ENCODE peak calls at places on chromosome 15, in ten cellular contexts. B is sciatic nerve; T is stimulated activated effector memory CD8-positive, alpha-beta T cell treated with anti-CD3 and anti-CD28 coated beads, Interleukin-12 subunit alpha, Interleukin-12 subunit beta, amount 100 ng/mL, for 72 hours; L is A549; R is right cardiac atrium; P is K562; W is heart right ventricle; G is activated CD8-positive, alpha-beta T cell treated with anti-CD3 and anti-CD28 coated beads, Interleukin-2, amount 10 ng/mL, durations not matched to agents 7 days and 5 days; F is left colon; D is esophagus mucosa. K is an unnamed sample.

GRCh38 chr15:66862111-66862815 is 160.2 kb downstream of the SMAD6 start:
- ATAC-seq in F (peak), P (peak), G (peak), T (no peak), W (no peak), D (no peak), B (no peak), R (no peak), L (peak), K (no peak)

GRCh38 chr15:71042356-71042922 is 72.8 kb upstream of the THSD4 start:
- ATAC-seq in W (peak), P (no peak), D (no peak), L (no peak), G (no peak), F (no peak), B (no peak), T (no peak), R (no peak), K (no peak)

GRCh38 chr15:33425149-33425548 is 114.4 kb downstream of the RYR3 start:
- ATAC-seq in B (peak), F (no peak), T (no peak), P (no peak), W (peak), R (peak), D (peak), G (no peak), L (no peak), K (no peak)

GRCh38 chr15:65618575-65619109 is 3.1 kb upstream of the SLC24A1 start:
- ATAC-seq in F (no peak), L (no peak), R (no peak), D (no peak), B (no peak), T (no peak), W (no peak), G (no peak), P (no peak), K (no peak)

GRCh38 chr15:90154861-90155626 is 46.1 kb upstream of the SEMA4B start:
- ATAC-seq in F (peak), W (no peak), D (no peak), L (peak), T (no peak), P (no peak), G (no peak), B (no peak), R (no peak), K (no peak)

GRCh38 chr15:41881925-41882688 is 11.7 kb downstream of the SPTBN5 start:
- ATAC-seq in L (no peak), F (peak), W (peak), B (peak), D (peak), T (peak), G (peak), P (peak), R (peak), K (no peak)

GRCh38 chr15:85763157-85763556 is 31.6 kb downstream of the KLHL25 start:
- ATAC-seq in P (no peak), L (no peak), W (peak), F (no peak), B (no peak), T (no peak), D (no peak), R (peak), G (no peak), K (no peak)

GRCh38 chr15:73794501-73795133 is 41.5 kb upstream of the INSYN1 start:
- ATAC-seq in L (no peak), P (peak), R (no peak), W (no peak), F (no peak), B (no peak), T (no peak), G (no peak), D (peak), K (no peak)

GRCh38 chr15:101091080-101092017 is 160.5 kb downstream of the CHSY1 start:
- ATAC-seq in P (no peak), W (peak), D (peak), F (no peak), R (peak), L (no peak), T (no peak), G (no peak), B (peak), K (no peak)

GRCh38 chr15:90205886-90206285 is 4.8 kb downstream of the SEMA4B start:
- ATAC-seq in G (no peak), T (no peak), R (peak), F (no peak), W (peak), L (no peak), D (peak), B (no peak), P (no peak), K (no peak)

GRCh38 chr15:87144775-87145174 is 1065.1 kb downstream of the AGBL1 start:
- ATAC-seq in D (no peak), F (no peak), G (no peak), B (no peak), W (no peak), L (no peak), T (no peak), P (no peak), R (no peak), K (no peak)

GRCh38 chr15:57519806-57520205 is 71.9 kb upstream of the MYZAP start:
- ATAC-seq in W (no peak), L (no peak), D (no peak), R (no peak), G (no peak), B (no peak), T (no peak), F (no peak), P (no peak), K (no peak)

GRCh38 chr15:88805031-88805780 is 2.0 kb downstream of the ACAN start:
- ATAC-seq in W (no peak), L (no peak), B (no peak), F (no peak), D (no peak), P (no peak), T (no peak), G (no peak), R (no peak), K (no peak)

GRCh38 chr15:85607842-85608241 is 186.9 kb downstream of the KLHL25 start:
- ATAC-seq in R (peak), W (peak), P (no peak), B (peak), T (peak), G (no peak), L (peak), F (no peak), D (peak), K (no peak)

GRCh38 chr15:57044072-57044702 is 125.7 kb downstream of the TCF12 start:
- ATAC-seq in L (no peak), T (no peak), B (no peak), D (no peak), P (no peak), W (peak), G (no peak), R (no peak), F (no peak), K (no peak)

GRCh38 chr15:101168463-101168824 is 83.4 kb downstream of the CHSY1 start:
- ATAC-seq in L (no peak), W (peak), R (peak), B (peak), G (no peak), T (peak), F (peak), P (no peak), D (peak), K (peak)

GRCh38 chr15:70478251-70478990 is 284.9 kb downstream of the UACA start:
- ATAC-seq in G (no peak), D (peak), B (no peak), L (no peak), F (peak), W (peak), P (no peak), R (no peak), T (peak), K (peak)

GRCh38 chr15:71730277-71731144 is 79.8 kb upstream of the NR2E3 start:
- ATAC-seq in P (peak), D (peak), R (peak), B (peak), G (peak), T (peak), F (peak), L (peak), W (peak), K (peak)

GRCh38 chr15:78988361-78988911 is 43.6 kb upstream of the CTSH start:
- ATAC-seq in B (peak), G (peak), P (no peak), W (peak), T (peak), F (peak), L (peak), D (peak), R (peak), K (peak)

GRCh38 chr15:95647878-95648277 is 682.6 kb upstream of the NR2F2 start:
- ATAC-seq in D (no peak), F (no peak), T (no peak), W (no peak), G (no peak), B (no peak), R (no peak), P (no peak), L (no peak), K (no peak)

GRCh38 chr15:89149501-89150101 is 61.3 kb downstream of the ABHD2 start:
- ATAC-seq in P (no peak), G (no peak), F (no peak), R (peak), T (no peak), W (peak), L (no peak), D (peak), B (no peak), K (no peak)

GRCh38 chr15:92971081-92971480 is 71.0 kb downstream of the CHD2 start:
- ATAC-seq in W (no peak), F (no peak), R (no peak), G (no peak), D (no peak), B (no peak), T (no peak), P (no peak), L (no peak), K (no peak)

GRCh38 chr15:35986072-35986666 is 440.2 kb upstream of the DPH6 start:
- ATAC-seq in T (no peak), F (no peak), G (no peak), R (peak), D (no peak), L (no peak), W (peak), P (no peak), B (peak), K (no peak)